ENCODE peak calls at places on chromosomes 1 and 21, in seven cellular contexts. One of them, this sample, is unnamed.

GRCh38 chr1:77832889-77833288 is 53.4 kb downstream of the MIGA1 start:
- DNase-seq in stimulated activated naive CD8-positive, alpha-beta T cell treated with anti-CD3 and anti-CD28 coated beads, Interleukin-15, Interleukin-2, amounts not matched to agents 100 U/mL and 50 U/mL, for 24 hours: no peak
- DNase-seq in occipital lobe: no peak
- DNase-seq in lung: no peak
- DNase-seq in cardiac fibroblast: peak; percentile 99
- DNase-seq in EL: peak; percentile 96
- DNase-seq in GM20000: no peak
- DNase-seq in this sample: no peak

GRCh38 chr1:84370831-84371394 is 27.4 kb upstream of the DNASE2B start:
- DNase-seq in stimulated activated naive CD8-positive, alpha-beta T cell treated with anti-CD3 and anti-CD28 coated beads, Interleukin-15, Interleukin-2, amounts not matched to agents 100 U/mL and 50 U/mL, for 24 hours: no peak
- DNase-seq in occipital lobe: no peak
- DNase-seq in lung: peak; percentile 38
- DNase-seq in cardiac fibroblast: peak; percentile 86
- DNase-seq in EL: peak; percentile 81
- DNase-seq in GM20000: no peak
- DNase-seq in this sample: no peak

GRCh38 chr21:28704746-28705145 is 287.9 kb downstream of the LTN1 start:
- DNase-seq in stimulated activated naive CD8-positive, alpha-beta T cell treated with anti-CD3 and anti-CD28 coated beads, Interleukin-15, Interleukin-2, amounts not matched to agents 100 U/mL and 50 U/mL, for 24 hours: no peak
- DNase-seq in occipital lobe: no peak
- DNase-seq in lung: no peak
- DNase-seq in cardiac fibroblast: no peak
- DNase-seq in EL: no peak
- DNase-seq in GM20000: no peak
- DNase-seq in this sample: no peak

GRCh38 chr1:143661418-143662120 is 310.2 kb downstream of the FAM72C start:
- DNase-seq in stimulated activated naive CD8-positive, alpha-beta T cell treated with anti-CD3 and anti-CD28 coated beads, Interleukin-15, Interleukin-2, amounts not matched to agents 100 U/mL and 50 U/mL, for 24 hours: no peak
- DNase-seq in occipital lobe: no peak
- DNase-seq in lung: no peak
- DNase-seq in cardiac fibroblast: no peak
- DNase-seq in EL: no peak
- DNase-seq in GM20000: no peak
- DNase-seq in this sample: no peak

GRCh38 chr1:236850077-236850476 is 55.0 kb downstream of the MTR start:
- DNase-seq in stimulated activated naive CD8-positive, alpha-beta T cell treated with anti-CD3 and anti-CD28 coated beads, Interleukin-15, Interleukin-2, amounts not matched to agents 100 U/mL and 50 U/mL, for 24 hours: no peak
- DNase-seq in occipital lobe: no peak
- DNase-seq in lung: no peak
- DNase-seq in cardiac fibroblast: no peak
- DNase-seq in EL: no peak
- DNase-seq in GM20000: no peak
- DNase-seq in this sample: no peak

GRCh38 chr1:30505853-30506784 is 217.3 kb downstream of the MATN1 start:
- DNase-seq in stimulated activated naive CD8-positive, alpha-beta T cell treated with anti-CD3 and anti-CD28 coated beads, Interleukin-15, Interleukin-2, amounts not matched to agents 100 U/mL and 50 U/mL, for 24 hours: no peak
- DNase-seq in occipital lobe: no peak
- DNase-seq in lung: no peak
- DNase-seq in cardiac fibroblast: no peak
- DNase-seq in EL: no peak
- DNase-seq in GM20000: no peak
- DNase-seq in this sample: no peak

GRCh38 chr1:223877804-223878203 is 32.1 kb upstream of the TP53BP2 start:
- DNase-seq in stimulated activated naive CD8-positive, alpha-beta T cell treated with anti-CD3 and anti-CD28 coated beads, Interleukin-15, Interleukin-2, amounts not matched to agents 100 U/mL and 50 U/mL, for 24 hours: no peak
- DNase-seq in occipital lobe: no peak
- DNase-seq in lung: no peak
- DNase-seq in cardiac fibroblast: no peak
- DNase-seq in EL: no peak
- DNase-seq in GM20000: no peak
- DNase-seq in this sample: no peak

GRCh38 chr1:214018605-214019268 is 31.0 kb downstream of the PROX1 start:
- DNase-seq in stimulated activated naive CD8-positive, alpha-beta T cell treated with anti-CD3 and anti-CD28 coated beads, Interleukin-15, Interleukin-2, amounts not matched to agents 100 U/mL and 50 U/mL, for 24 hours: no peak
- DNase-seq in occipital lobe: no peak
- DNase-seq in lung: no peak
- DNase-seq in cardiac fibroblast: no peak
- DNase-seq in EL: no peak
- DNase-seq in GM20000: peak; percentile 63
- DNase-seq in this sample: no peak

GRCh38 chr1:75969550-75969949 is 37.3 kb upstream of the ASB17 start:
- DNase-seq in stimulated activated naive CD8-positive, alpha-beta T cell treated with anti-CD3 and anti-CD28 coated beads, Interleukin-15, Interleukin-2, amounts not matched to agents 100 U/mL and 50 U/mL, for 24 hours: no peak
- DNase-seq in occipital lobe: no peak
- DNase-seq in lung: no peak
- DNase-seq in cardiac fibroblast: no peak
- DNase-seq in EL: peak; percentile 83
- DNase-seq in GM20000: no peak
- DNase-seq in this sample: no peak

GRCh38 chr1:157519451-157519850 is 32.9 kb downstream of the FCRL5 start:
- DNase-seq in stimulated activated naive CD8-positive, alpha-beta T cell treated with anti-CD3 and anti-CD28 coated beads, Interleukin-15, Interleukin-2, amounts not matched to agents 100 U/mL and 50 U/mL, for 24 hours: no peak
- DNase-seq in occipital lobe: no peak
- DNase-seq in lung: no peak
- DNase-seq in cardiac fibroblast: no peak
- DNase-seq in EL: no peak
- DNase-seq in GM20000: no peak
- DNase-seq in this sample: no peak

GRCh38 chr1:11539850-11540772 is 61.2 kb downstream of the DISP3 start:
- DNase-seq in stimulated activated naive CD8-positive, alpha-beta T cell treated with anti-CD3 and anti-CD28 coated beads, Interleukin-15, Interleukin-2, amounts not matched to agents 100 U/mL and 50 U/mL, for 24 hours: no peak
- DNase-seq in occipital lobe: no peak
- DNase-seq in lung: no peak
- DNase-seq in cardiac fibroblast: no peak
- DNase-seq in EL: no peak
- DNase-seq in GM20000: no peak
- DNase-seq in this sample: no peak

GRCh38 chr1:115839706-115840095 is 1.2 kb downstream of the NHLH2 start:
- DNase-seq in stimulated activated naive CD8-positive, alpha-beta T cell treated with anti-CD3 and anti-CD28 coated beads, Interleukin-15, Interleukin-2, amounts not matched to agents 100 U/mL and 50 U/mL, for 24 hours: no peak
- DNase-seq in occipital lobe: no peak
- DNase-seq in lung: no peak
- DNase-seq in cardiac fibroblast: no peak
- DNase-seq in EL: no peak
- DNase-seq in GM20000: no peak
- DNase-seq in this sample: no peak

GRCh38 chr21:35011681-35012080 is 37.4 kb downstream of the RUNX1 start:
- DNase-seq in stimulated activated naive CD8-positive, alpha-beta T cell treated with anti-CD3 and anti-CD28 coated beads, Interleukin-15, Interleukin-2, amounts not matched to agents 100 U/mL and 50 U/mL, for 24 hours: no peak
- DNase-seq in occipital lobe: no peak
- DNase-seq in lung: no peak
- DNase-seq in cardiac fibroblast: no peak
- DNase-seq in EL: no peak
- DNase-seq in GM20000: no peak
- DNase-seq in this sample: no peak

GRCh38 chr1:67939176-67939751 is 106.0 kb upstream of the GNG12 start:
- DNase-seq in stimulated activated naive CD8-positive, alpha-beta T cell treated with anti-CD3 and anti-CD28 coated beads, Interleukin-15, Interleukin-2, amounts not matched to agents 100 U/mL and 50 U/mL, for 24 hours: no peak
- DNase-seq in occipital lobe: no peak
- DNase-seq in lung: no peak
- DNase-seq in cardiac fibroblast: no peak
- DNase-seq in EL: no peak
- DNase-seq in GM20000: no peak
- DNase-seq in this sample: no peak

GRCh38 chr1:165841582-165842362 is 14.4 kb downstream of the UCK2 start:
- DNase-seq in stimulated activated naive CD8-positive, alpha-beta T cell treated with anti-CD3 and anti-CD28 coated beads, Interleukin-15, Interleukin-2, amounts not matched to agents 100 U/mL and 50 U/mL, for 24 hours: no peak
- DNase-seq in occipital lobe: no peak
- DNase-seq in lung: no peak
- DNase-seq in cardiac fibroblast: peak; percentile 74
- DNase-seq in EL: peak; percentile 69
- DNase-seq in GM20000: no peak
- DNase-seq in this sample: no peak

GRCh38 chr1:111219466-111220286 is 7.8 kb upstream of the CHI3L2 start:
- DNase-seq in stimulated activated naive CD8-positive, alpha-beta T cell treated with anti-CD3 and anti-CD28 coated beads, Interleukin-15, Interleukin-2, amounts not matched to agents 100 U/mL and 50 U/mL, for 24 hours: peak; percentile 65
- DNase-seq in occipital lobe: peak; percentile 5
- DNase-seq in lung: no peak
- DNase-seq in cardiac fibroblast: no peak
- DNase-seq in EL: no peak
- DNase-seq in GM20000: peak; percentile 60
- DNase-seq in this sample: peak; percentile 91

GRCh38 chr1:174976436-174977107 is 23.2 kb upstream of the CACYBP start:
- DNase-seq in stimulated activated naive CD8-positive, alpha-beta T cell treated with anti-CD3 and anti-CD28 coated beads, Interleukin-15, Interleukin-2, amounts not matched to agents 100 U/mL and 50 U/mL, for 24 hours: no peak
- DNase-seq in occipital lobe: no peak
- DNase-seq in lung: no peak
- DNase-seq in cardiac fibroblast: peak; percentile 71
- DNase-seq in EL: peak; percentile 46
- DNase-seq in GM20000: no peak
- DNase-seq in this sample: no peak

GRCh38 chr1:54614558-54614957 is 8.8 kb downstream of the FAM151A start:
- DNase-seq in stimulated activated naive CD8-positive, alpha-beta T cell treated with anti-CD3 and anti-CD28 coated beads, Interleukin-15, Interleukin-2, amounts not matched to agents 100 U/mL and 50 U/mL, for 24 hours: no peak
- DNase-seq in occipital lobe: no peak
- DNase-seq in lung: no peak
- DNase-seq in cardiac fibroblast: no peak
- DNase-seq in EL: no peak
- DNase-seq in GM20000: no peak
- DNase-seq in this sample: no peak

GRCh38 chr1:65209005-65209885 is 61.2 kb downstream of the AK4 start:
- DNase-seq in stimulated activated naive CD8-positive, alpha-beta T cell treated with anti-CD3 and anti-CD28 coated beads, Interleukin-15, Interleukin-2, amounts not matched to agents 100 U/mL and 50 U/mL, for 24 hours: no peak
- DNase-seq in occipital lobe: no peak
- DNase-seq in lung: no peak
- DNase-seq in cardiac fibroblast: peak; percentile 69
- DNase-seq in EL: peak; percentile 57
- DNase-seq in GM20000: peak; percentile 57
- DNase-seq in this sample: peak; percentile 71

GRCh38 chr1:157520386-157520935 is 31.9 kb downstream of the FCRL5 start:
- DNase-seq in stimulated activated naive CD8-positive, alpha-beta T cell treated with anti-CD3 and anti-CD28 coated beads, Interleukin-15, Interleukin-2, amounts not matched to agents 100 U/mL and 50 U/mL, for 24 hours: no peak
- DNase-seq in occipital lobe: no peak
- DNase-seq in lung: no peak
- DNase-seq in cardiac fibroblast: no peak
- DNase-seq in EL: no peak
- DNase-seq in GM20000: no peak
- DNase-seq in this sample: no peak

GRCh38 chr1:37478451-37478871 is 4.1 kb downstream of the ZC3H12A start:
- DNase-seq in stimulated activated naive CD8-positive, alpha-beta T cell treated with anti-CD3 and anti-CD28 coated beads, Interleukin-15, Interleukin-2, amounts not matched to agents 100 U/mL and 50 U/mL, for 24 hours: peak; percentile 61
- DNase-seq in occipital lobe: no peak
- DNase-seq in lung: no peak
- DNase-seq in cardiac fibroblast: peak; percentile 84
- DNase-seq in EL: peak; percentile 75
- DNase-seq in GM20000: no peak
- DNase-seq in this sample: peak; percentile 38

GRCh38 chr1:3036646-3037280 is 15.5 kb downstream of the ACTRT2 start:
- DNase-seq in stimulated activated naive CD8-positive, alpha-beta T cell treated with anti-CD3 and anti-CD28 coated beads, Interleukin-15, Interleukin-2, amounts not matched to agents 100 U/mL and 50 U/mL, for 24 hours: no peak
- DNase-seq in occipital lobe: no peak
- DNase-seq in lung: no peak
- DNase-seq in cardiac fibroblast: no peak
- DNase-seq in EL: no peak
- DNase-seq in GM20000: no peak
- DNase-seq in this sample: no peak

GRCh38 chr1:177133977-177134538 is 30.5 kb downstream of the ASTN1 start:
- DNase-seq in stimulated activated naive CD8-positive, alpha-beta T cell treated with anti-CD3 and anti-CD28 coated beads, Interleukin-15, Interleukin-2, amounts not matched to agents 100 U/mL and 50 U/mL, for 24 hours: no peak
- DNase-seq in occipital lobe: no peak
- DNase-seq in lung: no peak
- DNase-seq in cardiac fibroblast: no peak
- DNase-seq in EL: no peak
- DNase-seq in GM20000: no peak
- DNase-seq in this sample: no peak

GRCh38 chr1:114157275-114157660 is 3.6 kb upstream of the SYT6 start:
- DNase-seq in stimulated activated naive CD8-positive, alpha-beta T cell treated with anti-CD3 and anti-CD28 coated beads, Interleukin-15, Interleukin-2, amounts not matched to agents 100 U/mL and 50 U/mL, for 24 hours: no peak
- DNase-seq in occipital lobe: no peak
- DNase-seq in lung: no peak
- DNase-seq in cardiac fibroblast: no peak
- DNase-seq in EL: no peak
- DNase-seq in GM20000: no peak
- DNase-seq in this sample: no peak

GRCh38 chr1:227901906-227902640 is 45.7 kb downstream of the WNT9A start:
- DNase-seq in stimulated activated naive CD8-positive, alpha-beta T cell treated with anti-CD3 and anti-CD28 coated beads, Interleukin-15, Interleukin-2, amounts not matched to agents 100 U/mL and 50 U/mL, for 24 hours: no peak
- DNase-seq in occipital lobe: no peak
- DNase-seq in lung: no peak
- DNase-seq in cardiac fibroblast: peak; percentile 38
- DNase-seq in EL: peak; percentile 15
- DNase-seq in GM20000: no peak
- DNase-seq in this sample: peak; percentile 47